ENCODE peak calls at places on chromosomes 12 and 14, in nine cellular contexts. One of them, this sample, is unnamed. For H3K27me3, the result is how much of the 10 kb centered on the place peaks cover.

GRCh38 chr14:21993837-21994236 is 320.2 kb upstream of the OR4E1 start:
- DNase-seq in hepatocyte: no peak
- DNase-seq in heart right ventricle: no peak
- DNase-seq in pancreas: no peak
- DNase-seq in mesendoderm: no peak
- DNase-seq in colonic mucosa: no peak
- DNase-seq in dorsolateral prefrontal cortex: no peak
- DNase-seq in Panc1: no peak
- DNase-seq in upper lobe of right lung: no peak
- DNase-seq in this sample: no peak

GRCh38 chr12:47100146-47100545 is 20.4 kb upstream of the AMIGO2 start:
- DNase-seq in hepatocyte: no peak
- DNase-seq in heart right ventricle: no peak
- DNase-seq in pancreas: no peak
- DNase-seq in mesendoderm: no peak
- DNase-seq in colonic mucosa: no peak
- DNase-seq in dorsolateral prefrontal cortex: no peak
- DNase-seq in Panc1: no peak
- DNase-seq in upper lobe of right lung: no peak
- DNase-seq in this sample: no peak

GRCh38 chr12:49108958-49109404 is 1.7 kb downstream of the LMBR1L start:
- DNase-seq in hepatocyte: peak
- DNase-seq in heart right ventricle: peak
- DNase-seq in pancreas: no peak
- DNase-seq in mesendoderm: no peak
- DNase-seq in colonic mucosa: peak
- DNase-seq in dorsolateral prefrontal cortex: no peak
- DNase-seq in Panc1: no peak
- DNase-seq in upper lobe of right lung: peak
- DNase-seq in this sample: peak

GRCh38 chr12:86623267-86623666 is 367.1 kb upstream of the MGAT4C start:
- DNase-seq in hepatocyte: no peak
- DNase-seq in heart right ventricle: no peak
- DNase-seq in pancreas: no peak
- DNase-seq in mesendoderm: no peak
- DNase-seq in colonic mucosa: no peak
- DNase-seq in dorsolateral prefrontal cortex: no peak
- DNase-seq in Panc1: no peak
- DNase-seq in upper lobe of right lung: no peak
- DNase-seq in this sample: no peak

GRCh38 chr12:90858261-90858660 is 96.7 kb downstream of the CCER1 start:
- DNase-seq in hepatocyte: peak
- DNase-seq in heart right ventricle: no peak
- DNase-seq in pancreas: no peak
- DNase-seq in mesendoderm: no peak
- DNase-seq in colonic mucosa: peak
- DNase-seq in dorsolateral prefrontal cortex: no peak
- DNase-seq in Panc1: no peak
- DNase-seq in upper lobe of right lung: no peak
- DNase-seq in this sample: no peak

GRCh38 chr12:67456281-67456918 is 187.2 kb downstream of the CAND1 start:
- DNase-seq in hepatocyte: peak
- DNase-seq in heart right ventricle: no peak
- DNase-seq in pancreas: no peak
- DNase-seq in mesendoderm: no peak
- DNase-seq in colonic mucosa: no peak
- DNase-seq in dorsolateral prefrontal cortex: no peak
- DNase-seq in Panc1: no peak
- DNase-seq in upper lobe of right lung: no peak
- DNase-seq in this sample: no peak

GRCh38 chr12:86265329-86265695 is 9.1 kb upstream of the MGAT4C start:
- DNase-seq in hepatocyte: no peak
- DNase-seq in heart right ventricle: no peak
- DNase-seq in pancreas: no peak
- DNase-seq in mesendoderm: no peak
- DNase-seq in colonic mucosa: no peak
- DNase-seq in dorsolateral prefrontal cortex: no peak
- DNase-seq in Panc1: no peak
- DNase-seq in upper lobe of right lung: no peak
- DNase-seq in this sample: no peak

GRCh38 chr14:69132513-69133181 is 20.3 kb downstream of the DCAF5 start:
- DNase-seq in hepatocyte: no peak
- DNase-seq in heart right ventricle: no peak
- DNase-seq in pancreas: no peak
- DNase-seq in mesendoderm: no peak
- DNase-seq in colonic mucosa: no peak
- DNase-seq in dorsolateral prefrontal cortex: no peak
- DNase-seq in Panc1: no peak
- DNase-seq in upper lobe of right lung: no peak
- DNase-seq in this sample: no peak

GRCh38 chr12:110546339-110546738 is 36.8 kb downstream of the PPTC7 start:
- DNase-seq in hepatocyte: peak
- DNase-seq in heart right ventricle: no peak
- DNase-seq in pancreas: no peak
- DNase-seq in mesendoderm: no peak
- DNase-seq in colonic mucosa: no peak
- DNase-seq in dorsolateral prefrontal cortex: no peak
- DNase-seq in Panc1: no peak
- DNase-seq in upper lobe of right lung: no peak
- DNase-seq in this sample: no peak

GRCh38 chr12:124509676-124510300 is 57.6 kb downstream of the NCOR2 start:
- DNase-seq in hepatocyte: peak
- DNase-seq in heart right ventricle: no peak
- DNase-seq in pancreas: peak
- DNase-seq in mesendoderm: peak
- DNase-seq in colonic mucosa: peak
- DNase-seq in dorsolateral prefrontal cortex: peak
- DNase-seq in Panc1: no peak
- DNase-seq in upper lobe of right lung: no peak
- DNase-seq in this sample: no peak

GRCh38 chr12:15893260-15893659 is 11.1 kb downstream of the STRAP start:
- DNase-seq in hepatocyte: no peak
- DNase-seq in heart right ventricle: no peak
- DNase-seq in pancreas: no peak
- DNase-seq in mesendoderm: no peak
- DNase-seq in colonic mucosa: no peak
- DNase-seq in dorsolateral prefrontal cortex: no peak
- DNase-seq in Panc1: no peak
- DNase-seq in upper lobe of right lung: no peak
- DNase-seq in this sample: no peak

GRCh38 chr14:101357559-101358319 is 203.6 kb upstream of the DIO3 start:
- DNase-seq in hepatocyte: no peak
- DNase-seq in heart right ventricle: no peak
- DNase-seq in pancreas: no peak
- DNase-seq in mesendoderm: peak
- DNase-seq in colonic mucosa: no peak
- DNase-seq in dorsolateral prefrontal cortex: no peak
- DNase-seq in Panc1: no peak
- DNase-seq in upper lobe of right lung: no peak
- DNase-seq in this sample: no peak

GRCh38 chr14:101353422-101353821 is 207.9 kb upstream of the DIO3 start:
- DNase-seq in hepatocyte: no peak
- DNase-seq in heart right ventricle: no peak
- DNase-seq in pancreas: no peak
- DNase-seq in mesendoderm: no peak
- DNase-seq in colonic mucosa: no peak
- DNase-seq in dorsolateral prefrontal cortex: no peak
- DNase-seq in Panc1: no peak
- DNase-seq in upper lobe of right lung: no peak
- DNase-seq in this sample: no peak

GRCh38 chr14:101354726-101355125 is 206.6 kb upstream of the DIO3 start:
- DNase-seq in hepatocyte: no peak
- DNase-seq in heart right ventricle: no peak
- DNase-seq in pancreas: no peak
- DNase-seq in mesendoderm: no peak
- DNase-seq in colonic mucosa: no peak
- DNase-seq in dorsolateral prefrontal cortex: no peak
- DNase-seq in Panc1: no peak
- DNase-seq in upper lobe of right lung: no peak
- DNase-seq in this sample: no peak

GRCh38 chr14:101357038-101357437 is 204.3 kb upstream of the DIO3 start:
- DNase-seq in hepatocyte: no peak
- DNase-seq in heart right ventricle: no peak
- DNase-seq in pancreas: no peak
- DNase-seq in mesendoderm: no peak
- DNase-seq in colonic mucosa: no peak
- DNase-seq in dorsolateral prefrontal cortex: no peak
- DNase-seq in Panc1: no peak
- DNase-seq in upper lobe of right lung: no peak
- DNase-seq in this sample: no peak

DNA sequence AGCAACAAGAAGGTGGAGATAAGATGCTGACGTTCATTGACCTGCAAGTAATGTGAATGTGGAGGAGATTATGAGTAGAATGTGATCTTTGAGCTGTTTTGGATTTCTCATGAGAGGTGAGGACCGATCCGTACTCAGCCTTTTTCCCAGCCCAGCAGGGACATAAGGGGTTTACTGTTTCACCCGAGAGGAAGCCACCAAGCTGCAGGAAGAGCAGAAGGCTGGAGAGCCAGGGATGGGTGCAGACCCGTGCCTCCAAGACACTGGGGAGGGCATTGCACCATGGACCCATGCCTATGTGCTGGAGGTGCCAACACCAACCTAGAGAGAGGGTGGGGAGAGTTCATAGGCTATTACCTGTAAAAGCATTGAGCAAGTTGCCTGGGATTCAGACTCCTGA is 206.0 kb upstream of the DIO3 start:
- DNase-seq in hepatocyte: no peak
- DNase-seq in heart right ventricle: no peak
- DNase-seq in pancreas: no peak
- DNase-seq in mesendoderm: no peak
- DNase-seq in colonic mucosa: no peak
- DNase-seq in dorsolateral prefrontal cortex: no peak
- DNase-seq in Panc1: no peak
- DNase-seq in upper lobe of right lung: no peak
- DNase-seq in this sample: no peak
- H3K27me3 ChIP-seq in hepatocyte: under half
- H3K27me3 ChIP-seq in heart right ventricle: under half
- H3K27me3 ChIP-seq in pancreas: under half
- H3K27me3 ChIP-seq in mesendoderm: under half
- H3K27me3 ChIP-seq in colonic mucosa: under half
- H3K27me3 ChIP-seq in dorsolateral prefrontal cortex: under half
- H3K27me3 ChIP-seq in Panc1: under half
- H3K27me3 ChIP-seq in upper lobe of right lung: under half
- H3K27me3 ChIP-seq in this sample: under half

GRCh38 chr14:32940711-32941667 is 2.3 kb downstream of the NPAS3 start:
- DNase-seq in hepatocyte: no peak
- DNase-seq in heart right ventricle: no peak
- DNase-seq in pancreas: no peak
- DNase-seq in mesendoderm: no peak
- DNase-seq in colonic mucosa: no peak
- DNase-seq in dorsolateral prefrontal cortex: no peak
- DNase-seq in Panc1: no peak
- DNase-seq in upper lobe of right lung: no peak
- DNase-seq in this sample: no peak
- H3K27me3 ChIP-seq in hepatocyte: half or more
- H3K27me3 ChIP-seq in heart right ventricle: under half
- H3K27me3 ChIP-seq in pancreas: under half
- H3K27me3 ChIP-seq in mesendoderm: under half
- H3K27me3 ChIP-seq in colonic mucosa: under half
- H3K27me3 ChIP-seq in dorsolateral prefrontal cortex: under half
- H3K27me3 ChIP-seq in Panc1: under half
- H3K27me3 ChIP-seq in upper lobe of right lung: under half
- H3K27me3 ChIP-seq in this sample: under half

GRCh38 chr12:54001283-54002187 is 1.6 kb downstream of the HOXC9 start:
- DNase-seq in hepatocyte: no peak
- DNase-seq in heart right ventricle: no peak
- DNase-seq in pancreas: no peak
- DNase-seq in mesendoderm: no peak
- DNase-seq in colonic mucosa: no peak
- DNase-seq in dorsolateral prefrontal cortex: no peak
- DNase-seq in Panc1: no peak
- DNase-seq in upper lobe of right lung: no peak
- DNase-seq in this sample: no peak

GRCh38 chr12:54000774-54001114 is 783 bp downstream of the HOXC9 start:
- DNase-seq in hepatocyte: no peak
- DNase-seq in heart right ventricle: no peak
- DNase-seq in pancreas: no peak
- DNase-seq in mesendoderm: no peak
- DNase-seq in colonic mucosa: no peak
- DNase-seq in dorsolateral prefrontal cortex: no peak
- DNase-seq in Panc1: no peak
- DNase-seq in upper lobe of right lung: no peak
- DNase-seq in this sample: no peak

GRCh38 chr12:54002915-54003339 is 3.0 kb downstream of the HOXC9 start:
- DNase-seq in hepatocyte: no peak
- DNase-seq in heart right ventricle: no peak
- DNase-seq in pancreas: no peak
- DNase-seq in mesendoderm: no peak
- DNase-seq in colonic mucosa: no peak
- DNase-seq in dorsolateral prefrontal cortex: no peak
- DNase-seq in Panc1: no peak
- DNase-seq in upper lobe of right lung: no peak
- DNase-seq in this sample: no peak

GRCh38 chr12:54003625-54004024 is 3.7 kb downstream of the HOXC9 start:
- DNase-seq in hepatocyte: no peak
- DNase-seq in heart right ventricle: no peak
- DNase-seq in pancreas: no peak
- DNase-seq in mesendoderm: no peak
- DNase-seq in colonic mucosa: no peak
- DNase-seq in dorsolateral prefrontal cortex: no peak
- DNase-seq in Panc1: no peak
- DNase-seq in upper lobe of right lung: no peak
- DNase-seq in this sample: no peak

DNA sequence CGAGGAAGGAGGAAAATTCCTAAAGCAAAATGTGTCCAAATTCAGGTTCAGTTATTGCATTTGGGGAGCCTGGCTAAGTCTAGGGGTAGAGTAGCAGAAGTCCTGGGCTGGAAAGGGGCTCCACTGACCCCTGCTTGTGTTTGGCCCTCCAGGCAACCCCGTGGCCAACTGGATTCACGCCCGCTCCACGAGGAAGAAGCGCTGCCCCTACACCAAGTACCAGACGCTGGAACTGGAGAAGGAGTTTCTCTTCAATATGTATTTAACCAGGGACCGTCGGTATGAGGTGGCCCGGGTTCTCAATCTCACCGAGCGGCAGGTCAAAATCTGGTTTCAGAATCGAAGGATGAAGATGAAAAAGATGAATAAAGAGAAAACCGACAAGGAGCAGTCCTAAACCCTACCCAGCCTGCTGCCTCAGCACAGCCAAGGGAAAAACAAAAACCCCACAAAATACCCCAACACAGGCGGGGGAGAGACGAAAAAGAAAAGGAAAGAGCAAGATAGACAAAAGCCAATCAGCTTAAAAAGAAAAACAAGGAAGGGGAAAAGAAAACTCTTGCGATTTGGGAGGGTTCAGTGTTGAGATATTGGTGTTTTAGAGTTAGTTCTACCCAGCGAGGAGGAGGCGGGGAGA is 2.4 kb downstream of the HOXC9 start:
- DNase-seq in hepatocyte: no peak
- DNase-seq in heart right ventricle: no peak
- DNase-seq in pancreas: no peak
- DNase-seq in mesendoderm: no peak
- DNase-seq in colonic mucosa: no peak
- DNase-seq in dorsolateral prefrontal cortex: no peak
- DNase-seq in Panc1: no peak
- DNase-seq in upper lobe of right lung: no peak
- DNase-seq in this sample: no peak
- H3K27me3 ChIP-seq in hepatocyte: half or more
- H3K27me3 ChIP-seq in heart right ventricle: half or more
- H3K27me3 ChIP-seq in pancreas: under half
- H3K27me3 ChIP-seq in mesendoderm: half or more
- H3K27me3 ChIP-seq in colonic mucosa: half or more
- H3K27me3 ChIP-seq in dorsolateral prefrontal cortex: half or more
- H3K27me3 ChIP-seq in Panc1: under half
- H3K27me3 ChIP-seq in upper lobe of right lung: half or more
- H3K27me3 ChIP-seq in this sample: half or more

GRCh38 chr12:105738036-105738435 is 400.7 kb downstream of the NUAK1 start:
- DNase-seq in hepatocyte: no peak
- DNase-seq in heart right ventricle: peak
- DNase-seq in pancreas: no peak
- DNase-seq in mesendoderm: no peak
- DNase-seq in colonic mucosa: no peak
- DNase-seq in dorsolateral prefrontal cortex: no peak
- DNase-seq in Panc1: no peak
- DNase-seq in upper lobe of right lung: no peak
- DNase-seq in this sample: no peak
- H3K27me3 ChIP-seq in hepatocyte: under half
- H3K27me3 ChIP-seq in heart right ventricle: under half
- H3K27me3 ChIP-seq in pancreas: under half
- H3K27me3 ChIP-seq in mesendoderm: under half
- H3K27me3 ChIP-seq in colonic mucosa: under half
- H3K27me3 ChIP-seq in dorsolateral prefrontal cortex: under half
- H3K27me3 ChIP-seq in Panc1: under half
- H3K27me3 ChIP-seq in upper lobe of right lung: under half
- H3K27me3 ChIP-seq in this sample: under half

This sample was measured in lower lobe of right lung.